ENCODE peak calls at places on chromosomes 7 and 10, in seven cellular contexts. U is H9; G is thyroid gland; H is CD8-positive, alpha-beta memory T cell; K is tibial artery; C is fibroblast of lung; T is WERI-Rb-1. X is an unnamed sample.

GRCh38 chr7:43141091-43141490 is 28.6 kb downstream of the HECW1 start:
- DNase-seq in K (no peak), H (no peak), C (peak), U (peak), G (no peak), T (no peak), X (no peak)

GRCh38 chr10:63258920-63259678 is 126.0 kb downstream of the NRBF2 start:
- DNase-seq in G (no peak), K (no peak), T (no peak), U (no peak), H (no peak), C (no peak), X (no peak)

GRCh38 chr10:24518981-24519597 is 204.6 kb downstream of the ARHGAP21 start:
- DNase-seq in H (no peak), K (no peak), G (peak), U (peak), C (peak), T (peak), X (peak)

GRCh38 chr10:112952282-112952991 is 2.4 kb downstream of the TCF7L2 start:
- DNase-seq in C (peak), U (no peak), T (no peak), H (no peak), K (peak), G (peak), X (no peak)

GRCh38 chr7:38630720-38631673 is at the start of gene AMPH:
- DNase-seq in H (no peak), T (peak), C (peak), U (peak), K (no peak), G (no peak), X (no peak)

GRCh38 chr10:29034592-29034991 is 254.3 kb upstream of the LYZL1 start:
- DNase-seq in C (no peak), K (no peak), G (no peak), H (no peak), U (no peak), T (no peak), X (no peak)

GRCh38 chr7:130721486-130722277 is 12.3 kb downstream of the KLF14 start:
- DNase-seq in C (peak), H (no peak), G (peak), U (peak), T (peak), K (peak), X (peak)

GRCh38 chr10:3415038-3415736 is 242.6 kb upstream of the PITRM1 start:
- DNase-seq in H (no peak), U (no peak), T (no peak), K (no peak), G (no peak), C (no peak), X (no peak)

GRCh38 chr7:27611043-27611442 is 51.6 kb downstream of the HIBADH start:
- DNase-seq in K (no peak), C (peak), H (no peak), T (no peak), U (no peak), G (peak), X (no peak)

GRCh38 chr10:95350830-95351228 is 60.0 kb upstream of the PDLIM1 start:
- DNase-seq in C (no peak), H (no peak), T (no peak), K (no peak), G (no peak), U (no peak), X (no peak)

GRCh38 chr10:25797888-25798429 is 136.1 kb upstream of the MYO3A start:
- DNase-seq in T (no peak), K (no peak), G (no peak), H (no peak), C (peak), U (no peak), X (no peak)

GRCh38 chr10:131928248-131929095 is 27.7 kb downstream of the PPP2R2D start:
- DNase-seq in K (peak), C (peak), T (no peak), U (no peak), G (no peak), H (no peak), X (no peak)

GRCh38 chr7:5553298-5553877 is 129.8 kb upstream of the TNRC18 start:
- DNase-seq in C (no peak), U (no peak), K (no peak), H (no peak), T (no peak), G (no peak), X (no peak)

GRCh38 chr7:73992104-73992562 is 35.8 kb upstream of the ELN start:
- DNase-seq in U (no peak), C (peak), G (peak), K (peak), H (no peak), T (no peak), X (no peak)

GRCh38 chr10:29033311-29033940 is 255.4 kb upstream of the LYZL1 start:
- DNase-seq in T (no peak), U (no peak), C (no peak), G (no peak), H (no peak), K (no peak), X (no peak)

GRCh38 chr10:81018898-81019890 is 481.5 kb downstream of the SH2D4B start:
- DNase-seq in C (peak), U (peak), T (peak), K (no peak), H (no peak), G (peak), X (no peak)

GRCh38 chr7:78149787-78150186 is 351.2 kb downstream of the PHTF2 start:
- DNase-seq in G (no peak), H (no peak), U (no peak), K (no peak), C (peak), T (no peak), X (no peak)

GRCh38 chr7:141697211-141697871 is 4.6 kb downstream of the DENND11 start:
- DNase-seq in T (no peak), K (no peak), U (no peak), G (no peak), H (no peak), C (peak), X (peak)

GRCh38 chr7:149662591-149663095 is 110.7 kb downstream of the ZNF467 start:
- DNase-seq in H (peak), T (peak), G (peak), K (no peak), C (peak), U (peak), X (peak)

GRCh38 chr10:122494173-122494820 is 32.9 kb downstream of the HTRA1 start:
- DNase-seq in H (peak), K (peak), T (no peak), C (no peak), U (no peak), G (no peak), X (no peak)

GRCh38 chr10:122494833-122495232 is 33.5 kb downstream of the HTRA1 start:
- DNase-seq in C (peak), T (no peak), G (peak), U (no peak), K (peak), H (peak), X (no peak)

GRCh38 chr10:122493761-122494160 is 32.4 kb downstream of the HTRA1 start:
- DNase-seq in H (peak), K (peak), G (no peak), C (no peak), U (no peak), T (no peak), X (no peak)

GRCh38 chr10:122497241-122497640 is 35.9 kb downstream of the HTRA1 start:
- DNase-seq in K (no peak), C (no peak), H (no peak), T (no peak), G (no peak), U (no peak), X (no peak)

DNA sequence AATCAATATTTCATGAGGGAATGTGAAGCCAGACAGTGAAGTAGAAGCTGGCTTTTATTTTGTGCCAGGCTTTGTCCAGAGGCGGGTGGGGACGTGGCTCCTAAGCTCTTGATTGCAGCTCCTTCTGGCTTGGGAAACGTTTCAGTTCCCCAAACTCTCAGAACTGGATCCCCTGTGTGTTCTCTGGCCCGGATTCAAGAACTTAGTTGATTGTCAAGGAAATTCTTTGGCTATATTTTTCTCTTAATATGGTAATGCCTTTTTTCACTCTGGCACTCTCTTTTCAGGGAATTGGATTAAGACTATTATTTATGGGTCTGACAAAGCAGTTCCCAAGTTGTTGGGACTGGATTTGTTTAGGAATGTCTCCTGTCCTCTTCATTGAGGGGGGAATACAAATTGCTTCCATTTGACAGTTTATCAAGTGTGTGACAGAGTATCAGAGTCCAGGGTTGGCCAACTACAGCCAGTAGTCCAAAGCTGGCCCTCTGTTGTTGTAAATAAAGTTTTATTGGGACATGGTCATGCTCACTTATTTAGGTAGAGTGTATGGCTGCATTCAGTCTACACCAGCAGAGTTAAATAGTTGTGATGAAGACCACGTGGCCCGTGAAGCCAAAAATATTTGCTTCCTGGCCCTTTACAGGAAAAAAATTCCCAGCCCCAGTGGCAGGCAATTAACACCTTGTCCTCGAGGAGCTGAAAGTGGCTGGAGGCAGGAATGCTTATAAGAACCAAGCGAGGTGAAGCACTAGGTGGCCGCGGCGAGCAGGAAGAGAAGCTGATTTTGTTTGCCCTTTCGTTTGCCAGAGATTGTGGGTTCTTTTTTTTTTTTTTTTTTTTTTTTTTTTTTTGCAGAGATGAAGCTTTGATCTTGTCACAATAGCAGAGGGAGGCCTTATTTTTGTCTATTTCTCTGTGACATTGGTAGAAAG is 34.3 kb downstream of the HTRA1 start:
- DNase-seq in G (no peak), H (peak), U (no peak), K (peak), T (no peak), C (peak), X (no peak)
- H3K27ac ChIP-seq in G (peak), H (no peak), U (no peak), K (peak), T (no peak), C (peak), X (peak)

GRCh38 chr10:119209736-119210355 is 2.5 kb downstream of the GRK5 start:
- DNase-seq in C (peak), T (no peak), H (no peak), G (no peak), U (no peak), K (peak), X (no peak)

GRCh38 chr10:119208553-119208940 is 1.2 kb downstream of the GRK5 start:
- DNase-seq in K (no peak), G (no peak), T (no peak), H (no peak), U (no peak), C (peak), X (no peak)

GRCh38 chr10:119210633-119211032 is 3.3 kb downstream of the GRK5 start:
- DNase-seq in C (no peak), K (no peak), U (no peak), G (no peak), H (no peak), T (no peak), X (no peak)

GRCh38 chr10:119207713-119208552 is 562 bp downstream of the GRK5 start:
- DNase-seq in K (peak), C (peak), U (no peak), T (peak), G (peak), H (peak), X (no peak)

GRCh38 chr10:119209050-119209735 is 1.8 kb downstream of the GRK5 start:
- DNase-seq in K (peak), G (peak), T (peak), C (peak), U (peak), H (peak), X (no peak)
- H3K27ac ChIP-seq in K (peak), G (peak), T (peak), C (peak), U (no peak), H (no peak), X (no peak)

DNA sequence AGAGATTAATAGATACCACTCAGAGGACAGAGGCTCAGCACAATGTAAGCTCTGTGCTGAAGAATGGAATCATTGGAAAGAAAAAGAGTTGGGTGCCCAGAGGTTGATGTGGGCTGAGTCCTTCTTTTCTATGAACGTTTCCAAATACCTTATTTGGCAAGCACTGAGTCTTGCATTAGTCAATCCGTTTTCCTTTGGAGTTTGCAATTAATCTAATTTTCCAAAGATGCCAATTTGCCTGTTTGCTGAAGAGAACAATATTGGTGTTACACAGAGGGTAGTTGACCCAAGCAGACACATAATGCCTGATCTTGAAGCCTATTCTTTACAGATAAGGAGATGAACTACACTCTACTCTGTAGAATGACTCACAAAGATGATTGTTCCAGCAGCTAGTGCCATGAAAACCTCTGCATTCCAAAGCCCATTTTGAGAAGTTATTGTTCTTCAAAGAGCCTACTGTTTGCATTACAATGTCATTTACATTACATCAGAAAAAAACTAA is 55.4 kb upstream of the MET start:
- DNase-seq in K (no peak), C (peak), H (no peak), T (no peak), U (no peak), G (no peak), X (no peak)
- H3K27ac ChIP-seq in K (no peak), C (no peak), H (no peak), T (no peak), U (no peak), G (no peak), X (no peak)

DNA sequence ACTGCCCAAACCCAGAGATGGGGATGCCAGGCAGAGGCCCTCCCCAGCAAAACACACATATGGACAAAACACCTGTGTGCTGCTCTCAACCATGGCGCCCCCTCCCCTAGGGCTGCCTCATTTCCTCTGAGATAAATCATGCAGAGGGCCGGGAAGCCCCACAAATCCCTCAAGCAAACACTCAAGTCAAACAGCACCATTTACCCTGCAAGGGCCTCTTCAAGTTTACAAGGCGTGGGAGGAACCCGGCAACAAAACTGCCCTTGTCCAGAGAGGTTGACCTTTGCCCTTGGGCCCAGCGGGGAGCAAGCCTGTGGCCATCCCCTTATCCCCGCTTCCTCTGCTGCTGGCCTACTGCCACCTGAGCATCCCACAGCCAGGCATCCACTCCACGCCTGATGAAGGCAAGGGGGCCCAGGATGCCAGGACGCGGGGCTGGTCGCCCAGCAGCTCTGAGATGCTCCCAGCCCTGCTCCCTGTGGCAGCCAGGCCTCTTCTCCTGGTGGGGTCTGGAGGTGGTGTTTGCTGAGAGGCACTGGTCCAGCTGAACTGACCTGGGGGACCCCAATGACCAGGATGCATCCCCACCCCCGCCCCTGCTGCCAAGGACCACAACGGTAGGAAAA is 77.4 kb downstream of the DLG5 start:
- DNase-seq in G (no peak), C (no peak), U (no peak), T (no peak), H (no peak), K (no peak), X (no peak)
- H3K27ac ChIP-seq in G (peak), C (no peak), U (no peak), T (no peak), H (no peak), K (no peak), X (no peak)

DNA sequence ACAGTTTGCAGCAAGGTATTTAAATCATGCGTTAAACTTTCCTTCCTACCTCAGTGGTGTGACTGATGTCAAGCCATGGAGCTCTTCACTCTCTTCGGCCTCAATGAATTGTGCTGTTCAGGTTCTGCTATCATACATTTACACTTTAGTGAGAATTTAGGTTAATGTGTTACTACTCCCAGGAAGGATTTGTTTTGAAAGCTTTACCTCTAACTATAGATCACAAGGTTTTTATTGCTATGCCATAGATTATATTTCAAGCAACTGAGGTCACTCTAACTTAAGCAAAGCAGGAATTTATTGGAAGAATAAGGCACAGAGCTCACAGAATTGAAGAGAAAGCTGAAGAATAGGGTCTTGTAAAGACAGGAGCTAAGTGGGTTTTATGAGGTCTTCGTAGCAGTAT is 11.0 kb upstream of the ADD3 start:
- DNase-seq in H (no peak), K (no peak), C (no peak), U (no peak), T (no peak), G (no peak), X (no peak)
- H3K27ac ChIP-seq in H (no peak), K (no peak), C (no peak), U (no peak), T (no peak), G (no peak), X (no peak)

GRCh38 chr10:117543999-117544728 is 1.6 kb downstream of the EMX2 start:
- DNase-seq in T (no peak), H (no peak), C (no peak), U (peak), K (peak), G (no peak), X (no peak)

GRCh38 chr10:117546020-117546629 is 3.6 kb downstream of the EMX2 start:
- DNase-seq in U (no peak), C (no peak), T (no peak), K (peak), G (no peak), H (no peak), X (no peak)

GRCh38 chr10:117543245-117543998 is 876 bp downstream of the EMX2 start:
- DNase-seq in H (no peak), C (no peak), T (peak), K (peak), U (peak), G (no peak), X (no peak)

GRCh38 chr10:117545141-117546019 is 2.8 kb downstream of the EMX2 start:
- DNase-seq in K (peak), T (no peak), G (no peak), C (no peak), H (no peak), U (peak), X (no peak)

GRCh38 chr10:117544729-117545140 is 2.2 kb downstream of the EMX2 start:
- DNase-seq in G (no peak), U (peak), T (no peak), K (peak), C (no peak), H (no peak), X (no peak)
- H3K27ac ChIP-seq in G (no peak), U (no peak), T (no peak), K (peak), C (no peak), H (no peak), X (no peak)